ENCODE peak calls at places on chromosomes 1 and 21, in seven cellular contexts. K, V, L, A, T, G and B are unnamed samples. For H3K9me3 and H3K36me3, the result is how much of the 10 kb centered on the place peaks cover.

GRCh38 chr1:185293967-185294542 is 23.0 kb downstream of the IVNS1ABP start:
- DNase-seq in K (no peak), V (no peak), L (no peak), A (no peak), T (no peak), G (no peak), B (no peak)

GRCh38 chr1:12368646-12369045 is 138.8 kb downstream of the VPS13D start:
- DNase-seq in K (no peak), V (no peak), L (no peak), A (no peak), T (no peak), G (no peak), B (no peak)

GRCh38 chr1:53352576-53352975 is 24.7 kb upstream of the LRP8 start:
- DNase-seq in K (no peak), V (no peak), L (no peak), A (no peak), T (no peak), G (no peak), B (no peak)

GRCh38 chr1:208238710-208239517 is 5.3 kb downstream of the PLXNA2 start:
- DNase-seq in K (no peak), V (no peak), L (peak), A (no peak), T (peak), G (peak), B (no peak)

GRCh38 chr1:156082111-156083091 is at the start of gene MEX3A:
- DNase-seq in K (peak), V (peak), L (peak), A (peak), T (peak), G (peak), B (peak)

GRCh38 chr1:228452194-228453021 is 34.8 kb upstream of the RNF187 start:
- DNase-seq in K (no peak), V (no peak), L (no peak), A (no peak), T (no peak), G (no peak), B (no peak)

GRCh38 chr1:1200876-1201810 is 5.2 kb downstream of the TNFRSF18 start:
- DNase-seq in K (peak), V (peak), L (peak), A (peak), T (peak), G (peak), B (peak)

GRCh38 chr21:40386301-40386911 is 460.6 kb downstream of the DSCAM start:
- DNase-seq in K (peak), V (no peak), L (no peak), A (peak), T (peak), G (peak), B (no peak)

GRCh38 chr1:241311056-241311746 is 45.8 kb downstream of the RGS7 start:
- DNase-seq in K (no peak), V (no peak), L (no peak), A (no peak), T (no peak), G (no peak), B (no peak)

GRCh38 chr1:85295006-85295431 is 18.6 kb upstream of the BCL10 start:
- DNase-seq in K (no peak), V (no peak), L (no peak), A (no peak), T (no peak), G (no peak), B (no peak)

GRCh38 chr1:46219551-46220520 is 16.7 kb downstream of the LURAP1 start:
- DNase-seq in K (no peak), V (no peak), L (no peak), A (no peak), T (no peak), G (no peak), B (no peak)

GRCh38 chr1:209825591-209826433 is 2.0 kb upstream of the UTP25 start:
- DNase-seq in K (no peak), V (no peak), L (no peak), A (no peak), T (no peak), G (no peak), B (no peak)

GRCh38 chr1:202076050-202076511 is 46.6 kb upstream of the GPR37L1 start:
- DNase-seq in K (no peak), V (no peak), L (no peak), A (no peak), T (peak), G (no peak), B (no peak)

GRCh38 chr1:36408479-36408878 is 10.8 kb upstream of the LSM10 start:
- DNase-seq in K (no peak), V (no peak), L (no peak), A (no peak), T (no peak), G (no peak), B (no peak)

GRCh38 chr1:227401562-227402342 is 83.5 kb upstream of the CDC42BPA start:
- DNase-seq in K (no peak), V (no peak), L (no peak), A (no peak), T (no peak), G (no peak), B (no peak)

GRCh38 chr21:35050348-35051286 is 1.5 kb upstream of the RUNX1 start:
- DNase-seq in K (no peak), V (no peak), L (no peak), A (no peak), T (no peak), G (no peak), B (no peak)

GRCh38 chr21:35046223-35046690 is 2.8 kb downstream of the RUNX1 start:
- DNase-seq in K (no peak), V (no peak), L (no peak), A (no peak), T (no peak), G (no peak), B (no peak)

GRCh38 chr21:35046880-35047229 is 2.2 kb downstream of the RUNX1 start:
- DNase-seq in K (no peak), V (no peak), L (no peak), A (no peak), T (no peak), G (no peak), B (no peak)

GRCh38 chr21:35048706-35049617 is at the start of gene RUNX1:
- DNase-seq in K (peak), V (peak), L (peak), A (no peak), T (no peak), G (peak), B (peak)

GRCh38 chr21:35048183-35048601 is 910 bp downstream of the RUNX1 start:
- DNase-seq in K (peak), V (peak), L (no peak), A (no peak), T (no peak), G (no peak), B (no peak)
- H3K4me3 ChIP-seq in K (peak), V (peak), L (peak), A (no peak), T (no peak), G (no peak), B (peak)

GRCh38 chr1:99850458-99850974 is 355 bp downstream of the AGL start:
- DNase-seq in K (no peak), V (no peak), L (no peak), A (no peak), T (no peak), G (no peak), B (no peak)
- H3K9me3 ChIP-seq in K (under half), V (under half), L (under half), A (under half), T (under half), G (under half), B (under half)

GRCh38 chr1:21841852-21842466 is 29.9 kb downstream of the LDLRAD2 start:
- DNase-seq in K (no peak), V (no peak), L (no peak), A (no peak), T (no peak), G (no peak), B (no peak)
- H3K36me3 ChIP-seq in K (half or more), V (under half), L (under half), A (half or more), T (under half), G (under half), B (under half)

DNA sequence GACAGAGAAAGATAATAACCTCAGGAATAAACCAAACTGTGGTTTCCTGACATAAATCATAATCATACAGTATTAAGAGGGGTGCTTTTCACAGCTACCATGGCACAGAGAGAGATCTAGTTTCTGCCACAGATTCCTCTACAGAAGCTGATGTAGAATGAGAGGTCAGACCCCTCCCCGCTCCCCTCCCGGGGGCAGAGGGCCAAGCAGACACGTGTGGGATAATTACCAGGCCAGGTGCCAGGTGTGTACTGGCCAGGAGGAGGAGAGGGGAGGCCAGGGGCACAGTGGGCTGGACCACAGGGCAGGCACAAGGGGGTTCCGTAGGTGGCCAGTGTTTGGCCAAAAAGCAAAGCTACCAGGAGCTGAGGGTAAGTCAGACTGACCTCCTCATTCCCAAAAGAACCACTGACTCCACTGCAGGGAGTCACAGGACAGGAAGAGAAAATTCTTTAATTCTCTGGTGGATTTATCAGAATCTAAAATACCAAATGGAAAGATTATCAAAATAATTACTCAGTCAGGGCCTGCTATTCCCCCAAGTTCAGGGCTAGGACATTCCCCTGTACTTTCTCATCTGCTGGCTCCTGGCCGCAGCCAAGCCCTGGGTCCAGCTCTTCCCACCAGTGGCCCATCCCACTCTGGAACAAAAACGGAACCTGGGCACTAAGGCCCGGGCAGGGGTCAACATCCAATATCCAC is 30.0 kb downstream of the C2CD2 start:
- DNase-seq in K (no peak), V (no peak), L (no peak), A (no peak), T (no peak), G (no peak), B (no peak)
- H3K4me3 ChIP-seq in K (no peak), V (peak), L (no peak), A (no peak), T (no peak), G (no peak), B (no peak)

GRCh38 chr1:2810281-2810680 is 8.8 kb upstream of the TTC34 start:
- DNase-seq in K (no peak), V (no peak), L (no peak), A (no peak), T (no peak), G (no peak), B (no peak)
- H3K9me3 ChIP-seq in K (under half), V (under half), L (under half), A (under half), T (under half), G (under half), B (under half)

GRCh38 chr21:34811368-34811767 is 142.6 kb downstream of the CLIC6 start:
- DNase-seq in K (no peak), V (no peak), L (no peak), A (no peak), T (no peak), G (no peak), B (no peak)

GRCh38 chr21:34814529-34814951 is 145.7 kb downstream of the CLIC6 start:
- DNase-seq in K (no peak), V (no peak), L (no peak), A (no peak), T (no peak), G (no peak), B (no peak)

GRCh38 chr21:34810786-34811185 is 142.0 kb downstream of the CLIC6 start:
- DNase-seq in K (no peak), V (no peak), L (no peak), A (no peak), T (no peak), G (no peak), B (no peak)

GRCh38 chr21:34812510-34813265 is 143.9 kb downstream of the CLIC6 start:
- DNase-seq in K (no peak), V (no peak), L (no peak), A (no peak), T (no peak), G (no peak), B (no peak)

DNA sequence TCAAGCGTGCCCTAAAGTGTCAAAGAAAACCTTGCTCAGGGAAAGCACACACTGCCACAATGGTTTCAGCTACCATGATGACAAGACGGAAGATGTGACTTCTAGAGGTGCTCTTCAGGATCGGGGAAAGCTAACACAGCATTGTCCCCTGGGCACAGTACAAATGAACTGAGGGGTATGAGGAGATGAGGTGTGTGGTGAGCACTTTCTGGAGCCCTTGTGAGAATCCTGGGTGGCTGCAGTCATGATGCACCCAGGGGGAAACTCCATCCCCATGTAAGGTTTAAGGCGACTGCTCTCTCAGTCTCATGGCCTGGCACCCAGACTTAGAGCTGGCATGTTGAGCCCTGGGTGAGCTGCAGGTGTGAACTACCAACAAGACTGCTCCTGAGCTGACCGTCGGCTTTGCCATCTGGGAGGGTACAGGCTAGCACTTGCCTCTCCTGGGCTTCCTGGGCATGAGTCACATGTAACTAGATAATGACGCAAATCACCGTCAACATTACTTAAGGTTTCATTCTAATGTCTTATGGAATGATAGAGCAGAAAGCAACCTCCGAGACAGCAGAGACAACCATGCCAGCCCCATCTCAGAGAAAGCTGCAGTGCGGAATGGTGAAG is 144.6 kb downstream of the CLIC6 start:
- DNase-seq in K (no peak), V (no peak), L (no peak), A (no peak), T (no peak), G (no peak), B (no peak)
- H3K36me3 ChIP-seq in K (half or more), V (under half), L (under half), A (half or more), T (under half), G (under half), B (under half)